ENCODE peak calls at places on chromosome 19, in nine cellular contexts. One of them, this sample, is unnamed.

GRCh38 chr19:55590621-55591020 is 8.7 kb downstream of the FIZ1 start:
- DNase-seq in gastrocnemius medialis: no peak
- DNase-seq in CD8-positive, alpha-beta memory T cell: no peak
- DNase-seq in uterus: no peak
- DNase-seq in T-helper 1 cell: no peak
- DNase-seq in NCI-H1092: no peak
- DNase-seq in type B pancreatic cell: no peak
- DNase-seq in amniotic epithelial cell: no peak
- DNase-seq in T1000: no peak
- DNase-seq in this sample: no peak

GRCh38 chr19:750640-751423 is at the start of gene MISP:
- DNase-seq in gastrocnemius medialis: no peak
- DNase-seq in CD8-positive, alpha-beta memory T cell: no peak
- DNase-seq in uterus: no peak
- DNase-seq in T-helper 1 cell: no peak
- DNase-seq in NCI-H1092: no peak
- DNase-seq in type B pancreatic cell: peak; percentile 72
- DNase-seq in amniotic epithelial cell: no peak
- DNase-seq in T1000: no peak
- DNase-seq in this sample: no peak

GRCh38 chr19:39247701-39248664 is 673 bp downstream of the IFNL4 start:
- DNase-seq in gastrocnemius medialis: no peak
- DNase-seq in CD8-positive, alpha-beta memory T cell: no peak
- DNase-seq in uterus: no peak
- DNase-seq in T-helper 1 cell: no peak
- DNase-seq in NCI-H1092: no peak
- DNase-seq in type B pancreatic cell: no peak
- DNase-seq in amniotic epithelial cell: no peak
- DNase-seq in T1000: no peak
- DNase-seq in this sample: no peak

GRCh38 chr19:22422220-22422619 is at the start of gene ZNF98:
- DNase-seq in gastrocnemius medialis: peak; percentile 4
- DNase-seq in CD8-positive, alpha-beta memory T cell: no peak
- DNase-seq in uterus: peak; percentile 35
- DNase-seq in T-helper 1 cell: no peak
- DNase-seq in NCI-H1092: no peak
- DNase-seq in type B pancreatic cell: no peak
- DNase-seq in amniotic epithelial cell: no peak
- DNase-seq in T1000: peak; percentile 49
- DNase-seq in this sample: no peak

GRCh38 chr19:2867025-2867991 is at the start of gene ZNF556:
- DNase-seq in gastrocnemius medialis: peak; percentile 55
- DNase-seq in CD8-positive, alpha-beta memory T cell: no peak
- DNase-seq in uterus: no peak
- DNase-seq in T-helper 1 cell: no peak
- DNase-seq in NCI-H1092: peak; percentile 83
- DNase-seq in type B pancreatic cell: no peak
- DNase-seq in amniotic epithelial cell: no peak
- DNase-seq in T1000: peak; percentile 95
- DNase-seq in this sample: peak; percentile 92

GRCh38 chr19:40519352-40520322 is 52.8 kb downstream of the SPTBN4 start:
- DNase-seq in gastrocnemius medialis: no peak
- DNase-seq in CD8-positive, alpha-beta memory T cell: no peak
- DNase-seq in uterus: no peak
- DNase-seq in T-helper 1 cell: no peak
- DNase-seq in NCI-H1092: no peak
- DNase-seq in type B pancreatic cell: no peak
- DNase-seq in amniotic epithelial cell: peak; percentile 29
- DNase-seq in T1000: no peak
- DNase-seq in this sample: no peak

GRCh38 chr19:19004144-19004543 is 29.2 kb downstream of the SUGP2 start:
- DNase-seq in gastrocnemius medialis: no peak
- DNase-seq in CD8-positive, alpha-beta memory T cell: no peak
- DNase-seq in uterus: no peak
- DNase-seq in T-helper 1 cell: no peak
- DNase-seq in NCI-H1092: no peak
- DNase-seq in type B pancreatic cell: no peak
- DNase-seq in amniotic epithelial cell: no peak
- DNase-seq in T1000: no peak
- DNase-seq in this sample: no peak

GRCh38 chr19:18073197-18073596 is 13.5 kb downstream of the IL12RB1 start:
- DNase-seq in gastrocnemius medialis: no peak
- DNase-seq in CD8-positive, alpha-beta memory T cell: no peak
- DNase-seq in uterus: no peak
- DNase-seq in T-helper 1 cell: no peak
- DNase-seq in NCI-H1092: no peak
- DNase-seq in type B pancreatic cell: no peak
- DNase-seq in amniotic epithelial cell: no peak
- DNase-seq in T1000: no peak
- DNase-seq in this sample: no peak

GRCh38 chr19:5403968-5404640 is 51.1 kb upstream of the ZNRF4 start:
- DNase-seq in gastrocnemius medialis: no peak
- DNase-seq in CD8-positive, alpha-beta memory T cell: peak; percentile 59
- DNase-seq in uterus: peak; percentile 45
- DNase-seq in T-helper 1 cell: peak; percentile 28
- DNase-seq in NCI-H1092: no peak
- DNase-seq in type B pancreatic cell: peak; percentile 93
- DNase-seq in amniotic epithelial cell: peak; percentile 83
- DNase-seq in T1000: peak; percentile 72
- DNase-seq in this sample: peak; percentile 86

GRCh38 chr19:34480491-34480890 is 1.1 kb upstream of the WTIP start:
- DNase-seq in gastrocnemius medialis: no peak
- DNase-seq in CD8-positive, alpha-beta memory T cell: no peak
- DNase-seq in uterus: no peak
- DNase-seq in T-helper 1 cell: no peak
- DNase-seq in NCI-H1092: no peak
- DNase-seq in type B pancreatic cell: no peak
- DNase-seq in amniotic epithelial cell: no peak
- DNase-seq in T1000: no peak
- DNase-seq in this sample: no peak

GRCh38 chr19:46195104-46195503 is 34.4 kb upstream of the IGFL1 start:
- DNase-seq in gastrocnemius medialis: no peak
- DNase-seq in CD8-positive, alpha-beta memory T cell: no peak
- DNase-seq in uterus: no peak
- DNase-seq in T-helper 1 cell: no peak
- DNase-seq in NCI-H1092: no peak
- DNase-seq in type B pancreatic cell: no peak
- DNase-seq in amniotic epithelial cell: no peak
- DNase-seq in T1000: no peak
- DNase-seq in this sample: no peak

GRCh38 chr19:54156953-54157352 is 2.6 kb downstream of the LENG1 start:
- DNase-seq in gastrocnemius medialis: no peak
- DNase-seq in CD8-positive, alpha-beta memory T cell: no peak
- DNase-seq in uterus: no peak
- DNase-seq in T-helper 1 cell: no peak
- DNase-seq in NCI-H1092: no peak
- DNase-seq in type B pancreatic cell: no peak
- DNase-seq in amniotic epithelial cell: no peak
- DNase-seq in T1000: no peak
- DNase-seq in this sample: no peak

GRCh38 chr19:10151521-10151920 is 31.8 kb upstream of the EIF3G start:
- DNase-seq in gastrocnemius medialis: no peak
- DNase-seq in CD8-positive, alpha-beta memory T cell: no peak
- DNase-seq in uterus: no peak
- DNase-seq in T-helper 1 cell: no peak
- DNase-seq in NCI-H1092: no peak
- DNase-seq in type B pancreatic cell: no peak
- DNase-seq in amniotic epithelial cell: no peak
- DNase-seq in T1000: no peak
- DNase-seq in this sample: no peak

GRCh38 chr19:14400913-14401312 is 18.2 kb downstream of the DDX39A start:
- DNase-seq in gastrocnemius medialis: no peak
- DNase-seq in CD8-positive, alpha-beta memory T cell: no peak
- DNase-seq in uterus: no peak
- DNase-seq in T-helper 1 cell: no peak
- DNase-seq in NCI-H1092: no peak
- DNase-seq in type B pancreatic cell: no peak
- DNase-seq in amniotic epithelial cell: no peak
- DNase-seq in T1000: no peak
- DNase-seq in this sample: no peak

GRCh38 chr19:57664269-57665127 is 4.2 kb upstream of the ZSCAN4 start:
- DNase-seq in gastrocnemius medialis: no peak
- DNase-seq in CD8-positive, alpha-beta memory T cell: no peak
- DNase-seq in uterus: peak; percentile 40
- DNase-seq in T-helper 1 cell: no peak
- DNase-seq in NCI-H1092: peak; percentile 14
- DNase-seq in type B pancreatic cell: peak; percentile 72
- DNase-seq in amniotic epithelial cell: peak; percentile 44
- DNase-seq in T1000: peak; percentile 23
- DNase-seq in this sample: peak; percentile 76

GRCh38 chr19:18743281-18743825 is 47.8 kb downstream of the COMP start:
- DNase-seq in gastrocnemius medialis: no peak
- DNase-seq in CD8-positive, alpha-beta memory T cell: no peak
- DNase-seq in uterus: peak; percentile 74
- DNase-seq in T-helper 1 cell: no peak
- DNase-seq in NCI-H1092: no peak
- DNase-seq in type B pancreatic cell: no peak
- DNase-seq in amniotic epithelial cell: peak; percentile 85
- DNase-seq in T1000: no peak
- DNase-seq in this sample: no peak

GRCh38 chr19:51546650-51547396 is 15.4 kb upstream of the SIGLEC6 start:
- DNase-seq in gastrocnemius medialis: no peak
- DNase-seq in CD8-positive, alpha-beta memory T cell: no peak
- DNase-seq in uterus: no peak
- DNase-seq in T-helper 1 cell: peak; percentile 22
- DNase-seq in NCI-H1092: no peak
- DNase-seq in type B pancreatic cell: no peak
- DNase-seq in amniotic epithelial cell: peak; percentile 38
- DNase-seq in T1000: no peak
- DNase-seq in this sample: no peak

GRCh38 chr19:4633140-4633967 is 6.0 kb upstream of the TNFAIP8L1 start:
- DNase-seq in gastrocnemius medialis: no peak
- DNase-seq in CD8-positive, alpha-beta memory T cell: peak; percentile 63
- DNase-seq in uterus: no peak
- DNase-seq in T-helper 1 cell: peak; percentile 53
- DNase-seq in NCI-H1092: peak; percentile 51
- DNase-seq in type B pancreatic cell: no peak
- DNase-seq in amniotic epithelial cell: peak; percentile 93
- DNase-seq in T1000: peak; percentile 51
- DNase-seq in this sample: peak; percentile 76

GRCh38 chr19:5131866-5132561 is 163.1 kb downstream of the KDM4B start:
- DNase-seq in gastrocnemius medialis: no peak
- DNase-seq in CD8-positive, alpha-beta memory T cell: no peak
- DNase-seq in uterus: no peak
- DNase-seq in T-helper 1 cell: no peak
- DNase-seq in NCI-H1092: no peak
- DNase-seq in type B pancreatic cell: no peak
- DNase-seq in amniotic epithelial cell: peak; percentile 66
- DNase-seq in T1000: no peak
- DNase-seq in this sample: no peak

GRCh38 chr19:51821921-51822716 is 27.2 kb downstream of the FPR3 start:
- DNase-seq in gastrocnemius medialis: no peak
- DNase-seq in CD8-positive, alpha-beta memory T cell: no peak
- DNase-seq in uterus: no peak
- DNase-seq in T-helper 1 cell: no peak
- DNase-seq in NCI-H1092: no peak
- DNase-seq in type B pancreatic cell: no peak
- DNase-seq in amniotic epithelial cell: peak; percentile 94
- DNase-seq in T1000: no peak
- DNase-seq in this sample: no peak

GRCh38 chr19:33242129-33242528 is 16.5 kb upstream of the SLC7A10 start:
- DNase-seq in gastrocnemius medialis: no peak
- DNase-seq in CD8-positive, alpha-beta memory T cell: no peak
- DNase-seq in uterus: no peak
- DNase-seq in T-helper 1 cell: no peak
- DNase-seq in NCI-H1092: no peak
- DNase-seq in type B pancreatic cell: no peak
- DNase-seq in amniotic epithelial cell: no peak
- DNase-seq in T1000: no peak
- DNase-seq in this sample: no peak

GRCh38 chr19:47379398-47379938 is 30.4 kb downstream of the DHX34 start:
- DNase-seq in gastrocnemius medialis: no peak
- DNase-seq in CD8-positive, alpha-beta memory T cell: no peak
- DNase-seq in uterus: no peak
- DNase-seq in T-helper 1 cell: no peak
- DNase-seq in NCI-H1092: no peak
- DNase-seq in type B pancreatic cell: no peak
- DNase-seq in amniotic epithelial cell: no peak
- DNase-seq in T1000: no peak
- DNase-seq in this sample: no peak

GRCh38 chr19:29842471-29843179 is 30.8 kb downstream of the CCNE1 start:
- DNase-seq in gastrocnemius medialis: no peak
- DNase-seq in CD8-positive, alpha-beta memory T cell: no peak
- DNase-seq in uterus: no peak
- DNase-seq in T-helper 1 cell: no peak
- DNase-seq in NCI-H1092: no peak
- DNase-seq in type B pancreatic cell: no peak
- DNase-seq in amniotic epithelial cell: no peak
- DNase-seq in T1000: no peak
- DNase-seq in this sample: no peak

GRCh38 chr19:6686628-6686975 is 16.6 kb upstream of the TNFSF14 start:
- DNase-seq in gastrocnemius medialis: no peak
- DNase-seq in CD8-positive, alpha-beta memory T cell: no peak
- DNase-seq in uterus: no peak
- DNase-seq in T-helper 1 cell: no peak
- DNase-seq in NCI-H1092: no peak
- DNase-seq in type B pancreatic cell: no peak
- DNase-seq in amniotic epithelial cell: no peak
- DNase-seq in T1000: no peak
- DNase-seq in this sample: no peak

GRCh38 chr19:42316223-42317211 is 3.4 kb downstream of the TMEM145 start:
- DNase-seq in gastrocnemius medialis: no peak
- DNase-seq in CD8-positive, alpha-beta memory T cell: no peak
- DNase-seq in uterus: no peak
- DNase-seq in T-helper 1 cell: no peak
- DNase-seq in NCI-H1092: no peak
- DNase-seq in type B pancreatic cell: no peak
- DNase-seq in amniotic epithelial cell: no peak
- DNase-seq in T1000: no peak
- DNase-seq in this sample: peak; percentile 82

GRCh38 chr19:58577581-58578429 is 4.7 kb upstream of the MZF1 start:
- DNase-seq in gastrocnemius medialis: no peak
- DNase-seq in CD8-positive, alpha-beta memory T cell: no peak
- DNase-seq in uterus: peak; percentile 12
- DNase-seq in T-helper 1 cell: no peak
- DNase-seq in NCI-H1092: no peak
- DNase-seq in type B pancreatic cell: peak; percentile 49
- DNase-seq in amniotic epithelial cell: no peak
- DNase-seq in T1000: no peak
- DNase-seq in this sample: no peak

GRCh38 chr19:39927524-39928356 is 6.7 kb downstream of the FCGBP start:
- DNase-seq in gastrocnemius medialis: no peak
- DNase-seq in CD8-positive, alpha-beta memory T cell: no peak
- DNase-seq in uterus: no peak
- DNase-seq in T-helper 1 cell: no peak
- DNase-seq in NCI-H1092: no peak
- DNase-seq in type B pancreatic cell: no peak
- DNase-seq in amniotic epithelial cell: no peak
- DNase-seq in T1000: no peak
- DNase-seq in this sample: no peak

GRCh38 chr19:56120371-56121179 is 520 bp downstream of the ZNF787 start:
- DNase-seq in gastrocnemius medialis: peak; percentile 65
- DNase-seq in CD8-positive, alpha-beta memory T cell: peak; percentile 90
- DNase-seq in uterus: peak; percentile 76
- DNase-seq in T-helper 1 cell: peak; percentile 74
- DNase-seq in NCI-H1092: peak; percentile 14
- DNase-seq in type B pancreatic cell: peak; percentile 78
- DNase-seq in amniotic epithelial cell: peak; percentile 60
- DNase-seq in T1000: peak; percentile 73
- DNase-seq in this sample: peak; percentile 96

GRCh38 chr19:45953676-45954075 is 20.0 kb downstream of the NOVA2 start:
- DNase-seq in gastrocnemius medialis: no peak
- DNase-seq in CD8-positive, alpha-beta memory T cell: no peak
- DNase-seq in uterus: no peak
- DNase-seq in T-helper 1 cell: no peak
- DNase-seq in NCI-H1092: no peak
- DNase-seq in type B pancreatic cell: no peak
- DNase-seq in amniotic epithelial cell: no peak
- DNase-seq in T1000: no peak
- DNase-seq in this sample: no peak

GRCh38 chr19:28949535-28949934 is 263.4 kb downstream of the UQCRFS1 start:
- DNase-seq in gastrocnemius medialis: no peak
- DNase-seq in CD8-positive, alpha-beta memory T cell: no peak
- DNase-seq in uterus: no peak
- DNase-seq in T-helper 1 cell: no peak
- DNase-seq in NCI-H1092: no peak
- DNase-seq in type B pancreatic cell: no peak
- DNase-seq in amniotic epithelial cell: no peak
- DNase-seq in T1000: no peak
- DNase-seq in this sample: no peak

GRCh38 chr19:38506723-38507550 is 73.4 kb downstream of the RYR1 start:
- DNase-seq in gastrocnemius medialis: peak; percentile 70
- DNase-seq in CD8-positive, alpha-beta memory T cell: peak; percentile 82
- DNase-seq in uterus: peak; percentile 71
- DNase-seq in T-helper 1 cell: peak; percentile 95
- DNase-seq in NCI-H1092: no peak
- DNase-seq in type B pancreatic cell: no peak
- DNase-seq in amniotic epithelial cell: peak; percentile 61
- DNase-seq in T1000: no peak
- DNase-seq in this sample: peak; percentile 98

This sample was measured in H54.